ENCODE peak calls at places on chromosomes 12 and 14, in five cellular contexts. A is breast epithelium, B is fibroblast of lung, N is HCT116, Z is RWPE1. U is an unnamed sample.

GRCh38 chr14:71246539-71246938 is 339.3 kb downstream of the PCNX1 start:
- DNase-seq in N (no peak), Z (no peak), B (no peak), A (no peak), U (no peak)

GRCh38 chr14:77457115-77457521 is 283 bp downstream of the VIPAS39 start:
- DNase-seq in B (no peak), Z (peak), A (no peak), N (no peak), U (no peak)

GRCh38 chr12:14613718-14614117 is 46.0 kb upstream of the PLBD1 start:
- DNase-seq in A (no peak), B (no peak), Z (no peak), N (no peak), U (no peak)

GRCh38 chr12:64451687-64452558 is at the start of gene TBK1:
- DNase-seq in A (peak), Z (peak), B (peak), N (peak), U (peak)

GRCh38 chr12:15538881-15539280 is 216.6 kb downstream of the PTPRO start:
- DNase-seq in N (no peak), B (no peak), Z (no peak), A (no peak), U (no peak)

GRCh38 chr14:24848427-24848826 is 201.5 kb downstream of the STXBP6 start:
- DNase-seq in N (no peak), A (no peak), B (peak), Z (no peak), U (no peak)

GRCh38 chr12:64584173-64584555 is 26.1 kb upstream of the RASSF3 start:
- DNase-seq in B (no peak), Z (no peak), A (no peak), N (no peak), U (no peak)

GRCh38 chr14:66746316-66747006 is 238.5 kb downstream of the GPHN start:
- DNase-seq in N (peak), A (no peak), B (peak), Z (peak), U (no peak)

GRCh38 chr12:62005615-62006014 is 254.6 kb upstream of the USP15 start:
- DNase-seq in A (no peak), N (no peak), B (no peak), Z (no peak), U (no peak)

GRCh38 chr12:11732023-11732422 is 82.5 kb downstream of the ETV6 start:
- DNase-seq in B (no peak), A (no peak), Z (no peak), N (no peak), U (no peak)

GRCh38 chr14:93430889-93431670 is at the start of gene UNC79:
- DNase-seq in B (peak), N (no peak), Z (no peak), A (no peak), U (no peak)

GRCh38 chr14:64761441-64762043 is 57.3 kb downstream of the PLEKHG3 start:
- DNase-seq in B (no peak), Z (no peak), A (no peak), N (no peak), U (no peak)

GRCh38 chr12:55727643-55728184 is 1.1 kb downstream of the CD63 start:
- DNase-seq in Z (no peak), N (no peak), B (peak), A (no peak), U (no peak)

GRCh38 chr14:76101980-76102379 is 49.7 kb upstream of the GPATCH2L start:
- DNase-seq in B (no peak), N (no peak), Z (no peak), A (no peak), U (no peak)

GRCh38 chr14:56002316-56002715 is 115.9 kb upstream of the PELI2 start:
- DNase-seq in Z (no peak), N (no peak), A (no peak), B (no peak), U (no peak)

GRCh38 chr14:21097616-21098133 is 780 bp downstream of the ZNF219 start:
- DNase-seq in B (no peak), A (no peak), Z (no peak), N (no peak), U (no peak)

GRCh38 chr12:93813972-93814821 is 137.0 kb downstream of the CRADD start:
- DNase-seq in N (no peak), B (peak), Z (no peak), A (peak), U (no peak)

GRCh38 chr14:95467657-95468056 is 48.8 kb downstream of the SYNE3 start:
- DNase-seq in Z (no peak), A (no peak), N (no peak), B (no peak), U (no peak)

GRCh38 chr14:42407153-42407552 is 800.5 kb downstream of the LRFN5 start:
- DNase-seq in N (no peak), A (no peak), B (no peak), Z (no peak), U (no peak)

GRCh38 chr14:55721353-55721752 is 141.3 kb downstream of the KTN1 start:
- DNase-seq in Z (peak), N (peak), B (peak), A (no peak), U (peak)

GRCh38 chr12:130765186-130765659 is 49.1 kb upstream of the RIMBP2 start:
- DNase-seq in B (peak), Z (peak), A (no peak), N (peak), U (no peak)

GRCh38 chr12:116968986-116969385 is 58.2 kb downstream of the FBXW8 start:
- DNase-seq in Z (no peak), B (no peak), N (no peak), A (no peak), U (no peak)

GRCh38 chr12:109147954-109148353 is 31.6 kb downstream of the ACACB start:
- DNase-seq in A (peak), Z (no peak), B (peak), N (no peak), U (no peak)

GRCh38 chr12:44717612-44718011 is 158.5 kb downstream of the NELL2 start:
- DNase-seq in Z (no peak), N (no peak), A (no peak), B (no peak), U (no peak)

GRCh38 chr14:90194706-90195105 is 61.6 kb upstream of the PSMC1 start:
- DNase-seq in A (no peak), N (no peak), B (no peak), Z (peak), U (no peak)

GRCh38 chr14:60106341-60106740 is 14.6 kb downstream of the PCNX4 start:
- DNase-seq in B (peak), A (no peak), N (no peak), Z (no peak), U (no peak)

GRCh38 chr12:53659011-53659551 is 16.8 kb downstream of the ATP5MC2 start:
- DNase-seq in Z (peak), N (peak), A (peak), B (peak), U (no peak)

GRCh38 chr12:93043877-93044209 is 114.7 kb upstream of the EEA1 start:
- DNase-seq in N (no peak), A (no peak), B (no peak), Z (no peak), U (no peak)

GRCh38 chr12:5796171-5797091 is 148.6 kb downstream of the ANO2 start:
- DNase-seq in B (no peak), Z (no peak), N (no peak), A (no peak), U (no peak)

GRCh38 chr12:64675795-64676194 is 65.5 kb downstream of the RASSF3 start:
- DNase-seq in Z (no peak), N (no peak), A (no peak), B (peak), U (no peak)

GRCh38 chr12:101891462-101891971 is 14.1 kb downstream of the DRAM1 start:
- DNase-seq in A (no peak), N (no peak), Z (no peak), B (peak), U (no peak)

GRCh38 chr12:111546758-111547383 is 52.2 kb downstream of the ATXN2 start:
- DNase-seq in B (peak), Z (peak), N (no peak), A (no peak), U (no peak)

GRCh38 chr12:111544032-111544431 is 55.1 kb downstream of the ATXN2 start:
- DNase-seq in A (no peak), B (no peak), N (no peak), Z (no peak), U (no peak)

DNA sequence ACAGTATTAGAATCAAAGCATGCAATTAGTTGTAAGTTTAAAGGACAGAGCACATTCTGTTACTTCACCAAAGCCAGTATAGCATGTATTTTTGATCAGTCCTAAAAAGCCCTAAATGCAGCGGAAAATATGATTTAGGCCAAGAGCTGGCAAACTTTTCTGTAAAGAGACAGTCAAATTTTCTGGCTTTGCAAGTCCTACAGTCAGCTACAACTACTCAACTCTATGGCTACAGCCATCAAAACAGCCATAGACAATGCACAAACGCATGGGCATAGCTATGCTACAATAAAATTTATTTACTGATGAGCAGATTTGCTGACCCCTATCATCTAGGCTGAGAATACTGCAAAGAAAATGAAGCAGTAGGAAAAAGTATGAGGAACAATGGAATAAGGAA is 52.9 kb downstream of the ATXN2 start:
- DNase-seq in N (no peak), Z (no peak), A (no peak), B (no peak), U (no peak)
- H3K27ac ChIP-seq in N (no peak), Z (no peak), A (no peak), B (no peak), U (no peak)

DNA sequence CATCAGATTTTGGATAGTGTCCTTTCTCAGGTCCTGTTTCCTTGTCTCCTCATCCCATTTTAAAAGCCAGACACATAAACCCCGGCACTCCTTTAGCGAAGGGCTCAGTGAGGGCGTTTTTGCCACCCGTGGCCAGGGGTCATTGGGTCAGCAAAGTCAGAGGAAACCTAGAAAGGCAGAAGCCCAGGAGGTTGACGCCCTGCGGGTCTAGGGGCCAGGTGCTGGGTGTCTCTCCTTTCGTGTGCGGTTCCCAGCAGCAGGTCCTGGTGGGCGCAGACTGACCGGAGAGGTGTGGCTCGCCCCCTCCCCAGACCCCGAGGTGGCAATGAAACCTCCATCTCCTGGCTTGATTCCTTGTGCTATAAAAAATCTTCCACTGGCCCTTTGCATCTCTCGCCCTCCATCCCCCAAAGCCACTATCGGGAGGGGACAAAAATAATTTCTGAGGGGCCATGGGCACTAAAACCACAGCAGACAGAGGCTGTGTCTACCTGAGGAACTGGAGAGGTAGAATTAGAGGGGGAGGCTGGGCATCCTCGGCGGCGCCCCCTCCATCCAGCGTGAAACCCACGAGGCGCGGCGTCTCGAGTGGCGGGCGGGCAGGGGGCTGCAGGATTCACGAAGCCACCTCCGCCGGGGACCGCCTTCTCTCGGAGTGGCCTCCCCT is 856 bp upstream of the FRMD6 start:
- DNase-seq in Z (no peak), N (no peak), A (peak), B (no peak), U (no peak)
- H3K27ac ChIP-seq in Z (peak), N (peak), A (peak), B (peak), U (peak)

GRCh38 chr14:49306152-49306751 is 279.9 kb downstream of the RPS29 start:
- DNase-seq in B (peak), Z (peak), N (peak), A (no peak), U (no peak)

GRCh38 chr14:49315570-49315969 is 270.6 kb downstream of the RPS29 start:
- DNase-seq in A (no peak), Z (no peak), B (no peak), N (no peak), U (no peak)

GRCh38 chr14:49314756-49315155 is 271.4 kb downstream of the RPS29 start:
- DNase-seq in B (peak), A (no peak), N (no peak), Z (no peak), U (no peak)

DNA sequence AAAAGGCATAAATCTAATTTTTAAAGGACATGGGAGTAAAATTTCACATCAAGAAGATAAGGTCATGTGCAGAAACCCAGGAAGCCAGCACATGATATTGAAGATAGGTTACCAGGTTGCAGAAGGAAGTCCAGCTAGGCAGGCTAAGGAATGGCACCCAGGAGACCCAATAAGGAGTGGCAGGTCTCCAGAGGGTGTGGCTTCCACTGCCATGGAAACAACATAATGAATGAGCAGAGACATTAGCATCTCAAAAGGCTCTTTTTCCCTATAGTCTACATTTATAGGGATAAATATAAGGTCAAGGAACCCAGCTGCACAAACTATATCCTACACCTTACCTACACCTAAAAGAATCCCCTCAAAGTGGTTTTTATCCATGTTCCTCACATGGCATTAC is 275.9 kb downstream of the RPS29 start:
- DNase-seq in Z (no peak), A (no peak), N (no peak), B (no peak), U (no peak)
- H3K27ac ChIP-seq in Z (no peak), A (no peak), N (no peak), B (no peak), U (no peak)

GRCh38 chr12:52059582-52060497 is 8.6 kb downstream of the NR4A1 start:
- DNase-seq in N (peak), A (no peak), Z (no peak), B (peak), U (no peak)

GRCh38 chr12:52061470-52062166 is 8.2 kb upstream of the ATG101 start:
- DNase-seq in Z (no peak), B (no peak), A (no peak), N (no peak), U (no peak)

GRCh38 chr12:52058631-52059324 is 7.5 kb downstream of the NR4A1 start:
- DNase-seq in N (no peak), B (peak), Z (no peak), A (no peak), U (no peak)

GRCh38 chr12:52062167-52063080 is 7.4 kb upstream of the ATG101 start:
- DNase-seq in B (peak), N (no peak), A (no peak), Z (no peak), U (no peak)

GRCh38 chr12:52060498-52061177 is 9.1 kb upstream of the ATG101 start:
- DNase-seq in Z (no peak), A (no peak), N (no peak), B (no peak), U (no peak)
- H3K27ac ChIP-seq in Z (no peak), A (no peak), N (no peak), B (no peak), U (no peak)

DNA sequence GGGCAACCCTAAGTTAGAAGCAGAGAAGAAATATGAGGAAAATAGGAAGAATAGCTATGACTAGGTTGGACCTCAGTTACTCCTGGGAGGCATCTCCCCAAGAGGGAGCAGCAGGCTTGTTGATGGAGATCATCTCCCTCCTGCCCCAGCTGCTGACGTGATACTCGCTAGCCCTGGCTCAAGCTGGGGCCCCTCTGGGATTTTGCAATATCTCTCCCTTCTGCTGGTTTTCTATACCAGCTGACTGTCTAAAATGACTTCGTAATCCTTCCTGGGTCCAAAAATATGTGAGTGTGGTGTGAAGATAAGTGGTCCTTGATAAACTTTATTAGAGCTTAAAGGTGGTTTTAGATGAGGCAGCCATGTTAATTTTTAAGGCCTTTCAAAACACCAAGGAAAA is 4.5 kb upstream of the HECTD4 start:
- DNase-seq in A (no peak), N (no peak), Z (no peak), B (peak), U (no peak)
- H3K27ac ChIP-seq in A (no peak), N (peak), Z (no peak), B (no peak), U (no peak)